ENCODE peak calls at places on chromosome 9, in five cellular contexts. H is midbrain; J is CD8-positive, alpha-beta memory T cell; R is skeletal muscle cell; K is stimulated activated naive B cell treated with anti-CD40 and anti-IgM and Interleukin-4, amounts not matched to agents 10 μg/mL and 1 μg/mL and 100 μg/mL, for 72 hours. M is an unnamed sample.

GRCh38 chr9:112037281-112038016 is 137.6 kb downstream of the SUSD1 start:
- DNase-seq in H (no peak), J (peak; percentile 80), R (peak; percentile 79), K (peak; percentile 78), M (peak; percentile 33)

GRCh38 chr9:116502746-116503145 is 184.4 kb upstream of the TRIM32 start:
- DNase-seq in H (no peak), J (no peak), R (no peak), K (no peak), M (no peak)

GRCh38 chr9:93670208-93671029 is 94.0 kb downstream of the PHF2 start:
- DNase-seq in H (no peak), J (no peak), R (peak; percentile 3), K (no peak), M (peak; percentile 46)

GRCh38 chr9:132976571-132976970 is 1.9 kb upstream of the GFI1B start:
- DNase-seq in H (no peak), J (no peak), R (no peak), K (no peak), M (no peak)

GRCh38 chr9:129664664-129665007 is 811 bp upstream of the PRRX2 start:
- DNase-seq in H (no peak), J (no peak), R (no peak), K (no peak), M (no peak)

GRCh38 chr9:101443358-101443757 is 7.8 kb upstream of the ALDOB start:
- DNase-seq in H (no peak), J (no peak), R (no peak), K (no peak), M (no peak)

GRCh38 chr9:16986441-16987387 is 116.2 kb upstream of the BNC2 start:
- DNase-seq in H (no peak), J (no peak), R (peak; percentile 74), K (no peak), M (peak; percentile 32)

GRCh38 chr9:91495450-91495849 is 71.8 kb upstream of the NFIL3 start:
- DNase-seq in H (no peak), J (no peak), R (peak; percentile 82), K (no peak), M (peak; percentile 98)

GRCh38 chr9:126058631-126059030 is 268.0 kb upstream of the MVB12B start:
- DNase-seq in H (no peak), J (no peak), R (no peak), K (no peak), M (no peak)

GRCh38 chr9:106420511-106420944 is 442.4 kb upstream of the ZNF462 start:
- DNase-seq in H (no peak), J (no peak), R (peak; percentile 54), K (peak; percentile 1), M (peak; percentile 81)

GRCh38 chr9:38350529-38350928 is 42.0 kb upstream of the ALDH1B1 start:
- DNase-seq in H (no peak), J (no peak), R (no peak), K (no peak), M (no peak)

GRCh38 chr9:131834721-131835120 is 94.8 kb upstream of the RAPGEF1 start:
- DNase-seq in H (no peak), J (no peak), R (no peak), K (no peak), M (no peak)

GRCh38 chr9:115595951-115596742 is 478.2 kb upstream of the TNC start:
- DNase-seq in H (no peak), J (no peak), R (peak; percentile 97), K (no peak), M (peak; percentile 86)

GRCh38 chr9:131960311-131960710 is 119.4 kb downstream of the MED27 start:
- DNase-seq in H (no peak), J (no peak), R (no peak), K (no peak), M (no peak)

GRCh38 chr9:71726723-71727122 is 41.6 kb downstream of the CEMIP2 start:
- DNase-seq in H (no peak), J (no peak), R (no peak), K (no peak), M (no peak)

GRCh38 chr9:91059713-91060112 is 258.1 kb downstream of the SYK start:
- DNase-seq in H (no peak), J (no peak), R (no peak), K (no peak), M (no peak)

GRCh38 chr9:136648746-136649145 is 14.0 kb upstream of the EGFL7 start:
- DNase-seq in H (no peak), J (no peak), R (no peak), K (no peak), M (no peak)

GRCh38 chr9:122030357-122030756 is 62.8 kb downstream of the TTLL11 start:
- DNase-seq in H (no peak), J (no peak), R (no peak), K (no peak), M (no peak)

GRCh38 chr9:131260751-131261452 is 15.4 kb downstream of the FAM78A start:
- DNase-seq in H (no peak), J (no peak), R (no peak), K (no peak), M (no peak)

GRCh38 chr9:127218818-127219217 is 45.8 kb upstream of the GARNL3 start:
- DNase-seq in H (no peak), J (no peak), R (no peak), K (no peak), M (no peak)

GRCh38 chr9:79489241-79490000 is 82.3 kb upstream of the TLE4 start:
- DNase-seq in H (peak; percentile 84), J (no peak), R (peak; percentile 51), K (no peak), M (peak; percentile 74)